ENCODE peak calls at places on chromosomes 7 and 10, in six cellular contexts. C is A549; F is suprapubic skin; G is neuronal stem cell; Z is adrenal gland; Q is CD8-positive, alpha-beta memory T cell. E is an unnamed sample.

GRCh38 chr10:75853085-75853484 is 421.7 kb downstream of the LRMDA start:
- DNase-seq in G (no peak), C (peak; percentile 12), Q (no peak), Z (no peak), F (no peak), E (no peak)

GRCh38 chr10:5810235-5810634 is 3.0 kb downstream of the GDI2 start:
- DNase-seq in G (no peak), F (no peak), Q (no peak), C (no peak), Z (no peak), E (no peak)

GRCh38 chr7:1720325-1720724 is 50.2 kb downstream of the ELFN1 start:
- DNase-seq in C (no peak), Z (no peak), G (no peak), F (no peak), Q (no peak), E (no peak)

GRCh38 chr10:16505168-16505567 is 16.5 kb downstream of the C1QL3 start:
- DNase-seq in Q (no peak), G (no peak), F (no peak), Z (no peak), C (no peak), E (no peak)

GRCh38 chr10:62972103-62972502 is 155.9 kb upstream of the EGR2 start:
- DNase-seq in Q (no peak), Z (no peak), G (no peak), F (no peak), C (no peak), E (no peak)

GRCh38 chr10:127492607-127493250 is 56.4 kb upstream of the NPS start:
- DNase-seq in C (peak; percentile 30), Z (no peak), F (no peak), Q (no peak), G (no peak), E (no peak)

GRCh38 chr7:85469446-85469970 is 282.7 kb upstream of the SEMA3D start:
- DNase-seq in G (no peak), Q (no peak), Z (no peak), F (no peak), C (no peak), E (no peak)

GRCh38 chr7:66183700-66184099 is 21.4 kb upstream of the TPST1 start:
- DNase-seq in G (no peak), C (peak; percentile 43), F (no peak), Z (peak; percentile 69), Q (no peak), E (no peak)

GRCh38 chr10:119769886-119770285 is 44.0 kb downstream of the INPP5F start:
- DNase-seq in C (no peak), Q (no peak), Z (no peak), F (no peak), G (no peak), E (no peak)

GRCh38 chr10:94251568-94251967 is 111.2 kb downstream of the NOC3L start:
- DNase-seq in G (no peak), C (no peak), F (no peak), Q (no peak), Z (no peak), E (no peak)

GRCh38 chr10:95841711-95842498 is 65.9 kb upstream of the CC2D2B start:
- DNase-seq in Z (peak; percentile 45), C (peak; percentile 56), Q (peak; percentile 9), F (no peak), G (peak; percentile 54), E (no peak)

GRCh38 chr7:99789441-99790070 is 5.6 kb upstream of the CYP3A4 start:
- DNase-seq in C (no peak), Q (no peak), Z (no peak), G (no peak), F (no peak), E (peak; percentile 13)
- H3K27ac ChIP-seq in C (no peak overlapping the region), Q (no peak overlapping the region), Z (no peak overlapping the region), G (no peak overlapping the region), F (no peak overlapping the region), E (no peak overlapping the region)

DNA sequence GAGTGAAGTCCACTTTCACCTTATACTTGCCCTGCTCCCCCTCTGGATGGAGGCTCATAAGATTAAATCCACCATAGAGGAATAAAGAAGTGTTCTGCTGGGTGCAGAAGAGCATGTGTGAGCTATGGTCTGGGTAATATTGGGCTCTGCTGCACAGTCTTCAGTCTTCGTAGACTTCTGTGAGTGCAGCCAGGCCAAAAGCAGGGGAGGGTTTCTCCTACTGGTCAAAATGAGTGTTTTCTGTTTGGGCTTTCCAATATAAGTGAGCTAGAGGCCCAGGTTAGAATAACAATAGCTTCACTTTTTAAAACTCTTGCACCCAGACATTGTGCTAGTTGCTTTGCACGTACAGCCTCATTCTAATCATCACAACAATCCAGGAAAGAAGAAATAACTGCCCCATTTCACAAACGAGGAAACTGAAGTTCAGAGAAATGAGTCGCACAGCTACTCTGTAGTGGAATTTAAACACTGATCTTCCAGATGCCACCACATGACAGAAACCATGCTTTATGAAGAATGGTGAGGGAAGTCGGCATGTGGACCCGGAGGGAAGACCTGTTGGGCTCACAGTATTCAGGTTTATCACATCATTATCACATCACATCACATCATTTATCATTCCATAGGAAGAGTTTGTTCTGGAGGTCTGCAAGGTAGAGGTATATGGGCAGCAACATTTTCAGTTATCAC is 23.8 kb upstream of the MSMB start:
- DNase-seq in C (no peak), F (no peak), G (no peak), Q (no peak), Z (no peak), E (no peak)
- H3K4me1 ChIP-seq in C (no peaks in the 10 kb centered on the region), F (no peaks in the 10 kb centered on the region), G (no peaks in the 10 kb centered on the region), Q (peaks cover 5% of the 10 kb centered on the region), Z (no peaks in the 10 kb centered on the region), E (no peaks in the 10 kb centered on the region)

DNA sequence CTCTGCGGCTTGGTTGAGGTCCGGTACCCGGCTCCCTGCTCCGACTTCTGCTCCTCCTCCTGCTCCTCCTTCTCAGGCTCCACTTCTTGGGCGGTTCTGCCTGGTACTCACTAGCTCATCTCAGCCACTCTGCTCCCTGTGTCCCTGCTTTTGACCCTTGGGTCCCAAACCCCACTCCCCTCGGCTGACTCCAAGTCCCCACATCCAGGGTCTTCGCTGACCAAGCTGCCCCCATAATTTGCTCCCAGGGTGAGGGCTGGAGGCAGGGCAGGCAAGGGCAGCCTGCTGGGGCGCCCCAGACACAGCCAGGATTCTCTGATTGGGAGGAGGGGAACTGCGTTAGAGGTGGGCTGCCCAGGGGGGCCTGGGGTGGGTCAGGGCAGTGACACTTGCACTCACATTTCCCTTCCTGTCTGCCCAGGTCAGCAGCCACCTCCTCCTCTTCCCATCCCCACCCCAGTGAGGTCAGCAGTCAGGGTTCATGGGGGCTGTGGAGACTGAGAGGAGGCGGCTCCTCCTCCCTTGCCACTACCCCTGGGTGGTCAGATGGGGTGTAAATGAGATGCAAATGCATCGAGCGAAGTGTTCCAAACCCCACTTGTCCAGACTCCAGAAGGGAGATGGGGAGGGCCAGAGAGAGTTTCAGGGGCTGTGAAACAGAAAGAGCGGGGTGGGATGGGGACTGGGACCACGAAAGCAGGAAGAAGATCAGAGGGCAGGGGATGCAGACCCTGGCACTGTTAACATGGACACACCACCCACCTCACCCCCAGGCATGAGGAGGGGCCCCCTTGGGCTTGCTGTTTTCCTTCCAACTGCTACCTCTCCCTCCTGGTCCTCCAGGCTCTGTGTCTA is 2.1 kb downstream of the SMARCD3 start:
- DNase-seq in Q (no peak), Z (no peak), F (peak; percentile 61), C (peak; percentile 34), G (no peak), E (peak; percentile 24)
- H3K4me3 ChIP-seq in Q (no peak overlapping the region), Z (no peak overlapping the region), F (peak overlapping the region; percentile 68), C (peak overlapping the region; percentile 52), G (peak overlapping the region; percentile 21), E (peak overlapping the region; percentile 44)

GRCh38 chr7:155765458-155765857 is 46.8 kb downstream of the SHH start:
- DNase-seq in Z (no peak), Q (no peak), G (no peak), F (no peak), C (no peak), E (no peak)
- H3K27ac ChIP-seq in Z (no peak overlapping the region), Q (no peak overlapping the region), G (no peak overlapping the region), F (no peak overlapping the region), C (no peak overlapping the region), E (no peak overlapping the region)

GRCh38 chr7:28479507-28479947 is 67.2 kb downstream of the CREB5 start:
- DNase-seq in G (no peak), F (no peak), C (no peak), Z (no peak), Q (no peak), E (no peak)
- H3K4me1 ChIP-seq in G (peaks cover 47% of the 10 kb centered on the region), F (peaks cover 2% of the 10 kb centered on the region), C (no peaks in the 10 kb centered on the region), Z (no peaks in the 10 kb centered on the region), Q (no peaks in the 10 kb centered on the region), E (peaks cover 35% of the 10 kb centered on the region)

GRCh38 chr10:30057421-30057841 is 2.0 kb downstream of the JCAD start:
- DNase-seq in C (peak; percentile 58), G (no peak), Q (no peak), F (no peak), Z (no peak), E (no peak)
- H3K4me3 ChIP-seq in C (peak overlapping the region; percentile 93), G (no peak overlapping the region), Q (no peak overlapping the region), F (peak overlapping the region; percentile 79), Z (no peak overlapping the region), E (peak overlapping the region; percentile 66)

DNA sequence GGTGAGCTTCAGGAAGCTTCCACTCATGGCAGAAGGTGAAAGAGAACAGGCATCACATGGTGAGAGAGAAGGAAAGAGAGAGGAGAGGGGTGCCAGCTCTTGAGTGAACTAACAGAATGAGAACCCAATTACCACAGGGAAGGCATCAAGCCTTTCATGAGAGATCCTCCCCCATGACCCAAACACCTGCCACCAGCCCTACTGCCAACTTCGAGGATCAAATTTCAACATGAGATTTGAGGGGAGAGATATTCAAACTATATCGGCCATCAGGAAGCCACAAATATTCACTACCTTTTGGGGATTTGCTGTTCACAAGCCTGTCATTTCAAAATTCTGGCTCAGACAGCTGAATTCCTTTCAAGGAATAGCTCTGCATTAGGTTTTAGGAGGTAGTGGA is 39.9 kb upstream of the SMNDC1 start:
- DNase-seq in Q (no peak), F (no peak), C (no peak), G (no peak), Z (no peak), E (no peak)
- H3K27ac ChIP-seq in Q (no peak overlapping the region), F (no peak overlapping the region), C (no peak overlapping the region), G (no peak overlapping the region), Z (no peak overlapping the region), E (no peak overlapping the region)

GRCh38 chr10:117419921-117420320 is 44.7 kb upstream of the PDZD8 start:
- DNase-seq in G (no peak), F (no peak), Q (no peak), Z (peak; percentile 82), C (no peak), E (no peak)

GRCh38 chr10:117418121-117418520 is 42.9 kb upstream of the PDZD8 start:
- DNase-seq in G (no peak), Q (no peak), Z (no peak), F (no peak), C (no peak), E (no peak)

GRCh38 chr10:117424171-117424570 is 48.9 kb upstream of the PDZD8 start:
- DNase-seq in G (no peak), F (no peak), Q (no peak), Z (no peak), C (no peak), E (no peak)

GRCh38 chr10:117421985-117422384 is 46.7 kb upstream of the PDZD8 start:
- DNase-seq in G (no peak), F (no peak), Q (no peak), C (no peak), Z (no peak), E (no peak)

DNA sequence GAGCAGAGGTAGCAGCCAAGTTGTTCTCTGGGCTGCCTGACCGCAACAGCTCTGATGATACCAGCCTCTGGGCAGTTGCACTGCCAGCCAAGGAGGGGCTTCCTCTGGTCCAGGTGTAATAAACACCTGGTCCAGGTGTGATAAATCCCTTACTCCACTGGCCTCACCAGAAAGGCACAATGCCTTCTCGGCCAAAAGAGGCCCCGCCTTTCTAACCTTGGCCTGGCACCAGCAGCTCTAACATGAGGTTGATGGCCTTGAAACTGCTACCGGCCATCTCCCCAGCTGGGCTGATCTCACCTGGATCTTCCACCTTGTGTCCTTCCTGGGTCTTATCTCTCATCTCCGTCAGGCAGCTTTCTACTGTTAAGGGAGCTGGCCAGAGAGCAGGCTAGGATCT is 45.5 kb upstream of the PDZD8 start:
- DNase-seq in Q (no peak), C (no peak), G (no peak), Z (no peak), F (no peak), E (no peak)
- H3K4me1 ChIP-seq in Q (no peaks in the 10 kb centered on the region), C (no peaks in the 10 kb centered on the region), G (peaks cover 4% of the 10 kb centered on the region), Z (no peaks in the 10 kb centered on the region), F (no peaks in the 10 kb centered on the region), E (no peaks in the 10 kb centered on the region)